ENCODE peak calls at places on chromosomes 13 and 19, in six cellular contexts. One of them, this sample, is unnamed.

GRCh38 chr19:16324064-16324383 is 602 bp upstream of the KLF2 start:
- DNase-seq in lower lobe of right lung: no peak
- DNase-seq in foreskin keratinocyte: no peak
- DNase-seq in AG09309: no peak
- DNase-seq in GM10248: no peak
- DNase-seq in OCI-LY7: no peak
- DNase-seq in this sample: no peak

GRCh38 chr19:35045667-35046300 is 4.3 kb downstream of the HPN start:
- DNase-seq in lower lobe of right lung: no peak
- DNase-seq in foreskin keratinocyte: no peak
- DNase-seq in AG09309: no peak
- DNase-seq in GM10248: peak
- DNase-seq in OCI-LY7: peak
- DNase-seq in this sample: no peak

GRCh38 chr13:92232880-92233279 is 834.5 kb downstream of the GPC5 start:
- DNase-seq in lower lobe of right lung: no peak
- DNase-seq in foreskin keratinocyte: no peak
- DNase-seq in AG09309: no peak
- DNase-seq in GM10248: no peak
- DNase-seq in OCI-LY7: no peak
- DNase-seq in this sample: no peak

GRCh38 chr19:18671303-18672043 is 12.0 kb upstream of the CRTC1 start:
- DNase-seq in lower lobe of right lung: no peak
- DNase-seq in foreskin keratinocyte: no peak
- DNase-seq in AG09309: no peak
- DNase-seq in GM10248: no peak
- DNase-seq in OCI-LY7: no peak
- DNase-seq in this sample: no peak

GRCh38 chr19:34430738-34431625 is 2.8 kb downstream of the UBA2 start:
- DNase-seq in lower lobe of right lung: no peak
- DNase-seq in foreskin keratinocyte: peak
- DNase-seq in AG09309: no peak
- DNase-seq in GM10248: peak
- DNase-seq in OCI-LY7: peak
- DNase-seq in this sample: no peak

GRCh38 chr19:2166741-2167738 is 3.3 kb downstream of the DOT1L start:
- DNase-seq in lower lobe of right lung: peak
- DNase-seq in foreskin keratinocyte: no peak
- DNase-seq in AG09309: no peak
- DNase-seq in GM10248: no peak
- DNase-seq in OCI-LY7: no peak
- DNase-seq in this sample: no peak

GRCh38 chr19:30651066-30651465 is 278.9 kb downstream of the ZNF536 start:
- DNase-seq in lower lobe of right lung: no peak
- DNase-seq in foreskin keratinocyte: no peak
- DNase-seq in AG09309: no peak
- DNase-seq in GM10248: no peak
- DNase-seq in OCI-LY7: no peak
- DNase-seq in this sample: no peak

GRCh38 chr19:47885067-47885463 is 1.1 kb downstream of the SULT2A1 start:
- DNase-seq in lower lobe of right lung: peak
- DNase-seq in foreskin keratinocyte: no peak
- DNase-seq in AG09309: no peak
- DNase-seq in GM10248: no peak
- DNase-seq in OCI-LY7: no peak
- DNase-seq in this sample: no peak

GRCh38 chr19:39246951-39247669 is 1.5 kb downstream of the IFNL4 start:
- DNase-seq in lower lobe of right lung: peak
- DNase-seq in foreskin keratinocyte: no peak
- DNase-seq in AG09309: no peak
- DNase-seq in GM10248: no peak
- DNase-seq in OCI-LY7: no peak
- DNase-seq in this sample: no peak

GRCh38 chr19:54133312-54133956 is 4.1 kb upstream of the CNOT3 start:
- DNase-seq in lower lobe of right lung: no peak
- DNase-seq in foreskin keratinocyte: peak
- DNase-seq in AG09309: no peak
- DNase-seq in GM10248: no peak
- DNase-seq in OCI-LY7: no peak
- DNase-seq in this sample: no peak

GRCh38 chr13:112324121-112324520 is 52.0 kb upstream of the SPACA7 start:
- DNase-seq in lower lobe of right lung: no peak
- DNase-seq in foreskin keratinocyte: no peak
- DNase-seq in AG09309: no peak
- DNase-seq in GM10248: no peak
- DNase-seq in OCI-LY7: no peak
- DNase-seq in this sample: no peak

GRCh38 chr13:43077906-43078305 is 54.5 kb downstream of the DNAJC15 start:
- DNase-seq in lower lobe of right lung: no peak
- DNase-seq in foreskin keratinocyte: no peak
- DNase-seq in AG09309: no peak
- DNase-seq in GM10248: no peak
- DNase-seq in OCI-LY7: no peak
- DNase-seq in this sample: no peak

GRCh38 chr13:84649853-84650252 is 767.6 kb upstream of the SLITRK1 start:
- DNase-seq in lower lobe of right lung: no peak
- DNase-seq in foreskin keratinocyte: no peak
- DNase-seq in AG09309: no peak
- DNase-seq in GM10248: no peak
- DNase-seq in OCI-LY7: no peak
- DNase-seq in this sample: no peak

GRCh38 chr19:35569281-35569781 is 5.9 kb upstream of the ATP4A start:
- DNase-seq in lower lobe of right lung: no peak
- DNase-seq in foreskin keratinocyte: no peak
- DNase-seq in AG09309: no peak
- DNase-seq in GM10248: no peak
- DNase-seq in OCI-LY7: no peak
- DNase-seq in this sample: no peak

GRCh38 chr13:20969182-20969581 is 66.6 kb upstream of the XPO4 start:
- DNase-seq in lower lobe of right lung: no peak
- DNase-seq in foreskin keratinocyte: no peak
- DNase-seq in AG09309: no peak
- DNase-seq in GM10248: no peak
- DNase-seq in OCI-LY7: no peak
- DNase-seq in this sample: no peak

GRCh38 chr19:18736415-18737336 is 53.2 kb downstream of the CRTC1 start:
- DNase-seq in lower lobe of right lung: no peak
- DNase-seq in foreskin keratinocyte: no peak
- DNase-seq in AG09309: no peak
- DNase-seq in GM10248: no peak
- DNase-seq in OCI-LY7: no peak
- DNase-seq in this sample: no peak

GRCh38 chr19:6677924-6678689 is 8.1 kb upstream of the TNFSF14 start:
- DNase-seq in lower lobe of right lung: no peak
- DNase-seq in foreskin keratinocyte: no peak
- DNase-seq in AG09309: no peak
- DNase-seq in GM10248: peak
- DNase-seq in OCI-LY7: no peak
- DNase-seq in this sample: no peak

GRCh38 chr13:20960663-20961309 is 58.2 kb upstream of the XPO4 start:
- DNase-seq in lower lobe of right lung: no peak
- DNase-seq in foreskin keratinocyte: no peak
- DNase-seq in AG09309: no peak
- DNase-seq in GM10248: no peak
- DNase-seq in OCI-LY7: no peak
- DNase-seq in this sample: no peak

GRCh38 chr13:103187621-103188020 is 121.4 kb upstream of the SLC10A2 start:
- DNase-seq in lower lobe of right lung: no peak
- DNase-seq in foreskin keratinocyte: no peak
- DNase-seq in AG09309: no peak
- DNase-seq in GM10248: no peak
- DNase-seq in OCI-LY7: no peak
- DNase-seq in this sample: no peak

GRCh38 chr13:112731667-112732616 is 42.1 kb downstream of the ATP11A start:
- DNase-seq in lower lobe of right lung: no peak
- DNase-seq in foreskin keratinocyte: no peak
- DNase-seq in AG09309: no peak
- DNase-seq in GM10248: no peak
- DNase-seq in OCI-LY7: no peak
- DNase-seq in this sample: no peak

GRCh38 chr19:48965033-48965805 is at the start of gene FTL:
- DNase-seq in lower lobe of right lung: peak
- DNase-seq in foreskin keratinocyte: peak
- DNase-seq in AG09309: peak
- DNase-seq in GM10248: peak
- DNase-seq in OCI-LY7: peak
- DNase-seq in this sample: peak

GRCh38 chr19:50720921-50721291 is 1.3 kb upstream of the SHANK1 start:
- DNase-seq in lower lobe of right lung: no peak
- DNase-seq in foreskin keratinocyte: peak
- DNase-seq in AG09309: peak
- DNase-seq in GM10248: no peak
- DNase-seq in OCI-LY7: no peak
- DNase-seq in this sample: no peak
- TF ChIP-seq CTCF in lower lobe of right lung: no peak
- TF ChIP-seq CTCF in foreskin keratinocyte: peak
- TF ChIP-seq CTCF in AG09309: peak
- TF ChIP-seq CTCF in GM10248: no peak
- TF ChIP-seq CTCF in OCI-LY7: peak
- TF ChIP-seq CTCF in this sample: no peak

GRCh38 chr19:12736854-12737665 is at the start of gene GET3:
- DNase-seq in lower lobe of right lung: peak
- DNase-seq in foreskin keratinocyte: peak
- DNase-seq in AG09309: peak
- DNase-seq in GM10248: peak
- DNase-seq in OCI-LY7: peak
- DNase-seq in this sample: peak
- TF ChIP-seq CTCF in lower lobe of right lung: no peak
- TF ChIP-seq CTCF in foreskin keratinocyte: no peak
- TF ChIP-seq CTCF in AG09309: no peak
- TF ChIP-seq CTCF in GM10248: no peak
- TF ChIP-seq CTCF in OCI-LY7: no peak
- TF ChIP-seq CTCF in this sample: no peak

DNA sequence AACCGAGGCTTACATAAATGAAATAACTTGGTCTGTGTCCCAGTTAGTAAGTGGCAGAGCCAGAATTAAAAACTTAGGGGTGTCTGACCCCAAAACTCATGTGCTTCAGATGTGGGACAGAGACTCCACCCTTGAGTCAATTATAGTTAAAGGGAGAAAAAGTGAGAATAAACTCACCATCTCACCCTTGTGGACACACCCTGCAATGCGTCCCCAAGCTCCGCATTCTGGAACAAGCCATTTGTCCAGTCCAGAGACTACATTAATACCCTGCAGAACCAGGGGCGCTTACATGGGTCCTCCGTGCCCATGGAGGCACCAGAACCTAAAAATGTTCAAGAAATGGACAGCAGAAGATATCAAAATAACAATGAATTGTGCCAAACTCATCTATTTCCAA is 207.0 kb upstream of the ZNF507 start:
- DNase-seq in lower lobe of right lung: no peak
- DNase-seq in foreskin keratinocyte: no peak
- DNase-seq in AG09309: no peak
- DNase-seq in GM10248: no peak
- DNase-seq in OCI-LY7: no peak
- DNase-seq in this sample: no peak
- TF ChIP-seq CTCF in lower lobe of right lung: no peak
- TF ChIP-seq CTCF in foreskin keratinocyte: no peak
- TF ChIP-seq CTCF in AG09309: no peak
- TF ChIP-seq CTCF in GM10248: no peak
- TF ChIP-seq CTCF in OCI-LY7: peak
- TF ChIP-seq CTCF in this sample: no peak

GRCh38 chr19:45090034-45090433 is 2.9 kb upstream of the PPP1R37 start:
- DNase-seq in lower lobe of right lung: no peak
- DNase-seq in foreskin keratinocyte: no peak
- DNase-seq in AG09309: no peak
- DNase-seq in GM10248: no peak
- DNase-seq in OCI-LY7: no peak
- DNase-seq in this sample: no peak
- TF ChIP-seq CTCF in lower lobe of right lung: no peak
- TF ChIP-seq CTCF in foreskin keratinocyte: no peak
- TF ChIP-seq CTCF in AG09309: no peak
- TF ChIP-seq CTCF in GM10248: no peak
- TF ChIP-seq CTCF in OCI-LY7: no peak
- TF ChIP-seq CTCF in this sample: no peak

GRCh38 chr13:76993021-76993420 is 1.1 kb downstream of the CLN5 start:
- DNase-seq in lower lobe of right lung: no peak
- DNase-seq in foreskin keratinocyte: no peak
- DNase-seq in AG09309: no peak
- DNase-seq in GM10248: no peak
- DNase-seq in OCI-LY7: no peak
- DNase-seq in this sample: no peak

GRCh38 chr13:76992548-76993001 is 694 bp downstream of the CLN5 start:
- DNase-seq in lower lobe of right lung: no peak
- DNase-seq in foreskin keratinocyte: no peak
- DNase-seq in AG09309: no peak
- DNase-seq in GM10248: no peak
- DNase-seq in OCI-LY7: peak
- DNase-seq in this sample: no peak

GRCh38 chr13:76991432-76991795 is 467 bp upstream of the CLN5 start:
- DNase-seq in lower lobe of right lung: peak
- DNase-seq in foreskin keratinocyte: no peak
- DNase-seq in AG09309: no peak
- DNase-seq in GM10248: peak
- DNase-seq in OCI-LY7: no peak
- DNase-seq in this sample: peak

GRCh38 chr13:76993473-76993872 is 1.6 kb downstream of the CLN5 start:
- DNase-seq in lower lobe of right lung: no peak
- DNase-seq in foreskin keratinocyte: no peak
- DNase-seq in AG09309: no peak
- DNase-seq in GM10248: no peak
- DNase-seq in OCI-LY7: no peak
- DNase-seq in this sample: no peak

GRCh38 chr13:76991796-76992547 is at the start of gene CLN5:
- DNase-seq in lower lobe of right lung: peak
- DNase-seq in foreskin keratinocyte: peak
- DNase-seq in AG09309: peak
- DNase-seq in GM10248: peak
- DNase-seq in OCI-LY7: peak
- DNase-seq in this sample: peak
- TF ChIP-seq CTCF in lower lobe of right lung: no peak
- TF ChIP-seq CTCF in foreskin keratinocyte: no peak
- TF ChIP-seq CTCF in AG09309: no peak
- TF ChIP-seq CTCF in GM10248: no peak
- TF ChIP-seq CTCF in OCI-LY7: no peak
- TF ChIP-seq CTCF in this sample: no peak

GRCh38 chr19:32570081-32570785 is 10.8 kb upstream of the PDCD5 start:
- DNase-seq in lower lobe of right lung: no peak
- DNase-seq in foreskin keratinocyte: peak
- DNase-seq in AG09309: peak
- DNase-seq in GM10248: peak
- DNase-seq in OCI-LY7: peak
- DNase-seq in this sample: peak
- TF ChIP-seq CTCF in lower lobe of right lung: peak
- TF ChIP-seq CTCF in foreskin keratinocyte: peak
- TF ChIP-seq CTCF in AG09309: peak
- TF ChIP-seq CTCF in GM10248: peak
- TF ChIP-seq CTCF in OCI-LY7: peak
- TF ChIP-seq CTCF in this sample: peak

GRCh38 chr19:3626473-3627350 is at the start of gene CACTIN:
- DNase-seq in lower lobe of right lung: peak
- DNase-seq in foreskin keratinocyte: peak
- DNase-seq in AG09309: peak
- DNase-seq in GM10248: peak
- DNase-seq in OCI-LY7: peak
- DNase-seq in this sample: peak
- TF ChIP-seq CTCF in lower lobe of right lung: no peak
- TF ChIP-seq CTCF in foreskin keratinocyte: peak
- TF ChIP-seq CTCF in AG09309: no peak
- TF ChIP-seq CTCF in GM10248: no peak
- TF ChIP-seq CTCF in OCI-LY7: no peak
- TF ChIP-seq CTCF in this sample: no peak

This sample was measured in natural killer cell.